ENCODE peak calls at places on chromosome 4, in ten cellular contexts. V, O, X, I, H, L, K, N, P and A are unnamed samples.

GRCh38 chr4:163941221-163941865 is 446.9 kb downstream of the TMA16 start:
- DNase-seq in V (no peak), O (no peak), X (no peak), I (no peak), H (peak; percentile 28), L (peak; percentile 34), K (no peak), N (peak; percentile 8), P (peak; percentile 84), A (no peak)

GRCh38 chr4:139558235-139559094 is 2.4 kb upstream of the SETD7 start:
- DNase-seq in V (no peak), O (no peak), X (no peak), I (no peak), H (no peak), L (no peak), K (no peak), N (no peak), P (no peak), A (no peak)

GRCh38 chr4:168218663-168219062 is 99.9 kb downstream of the DDX60 start:
- DNase-seq in V (no peak), O (no peak), X (no peak), I (no peak), H (peak; percentile 75), L (peak; percentile 60), K (peak; percentile 76), N (peak; percentile 95), P (peak; percentile 91), A (no peak)

GRCh38 chr4:8606966-8607365 is 14.4 kb downstream of the CPZ start:
- DNase-seq in V (no peak), O (no peak), X (no peak), I (no peak), H (no peak), L (no peak), K (no peak), N (no peak), P (no peak), A (no peak)

GRCh38 chr4:123110147-123110546 is 187.8 kb upstream of the NUDT6 start:
- DNase-seq in V (no peak), O (no peak), X (no peak), I (no peak), H (no peak), L (no peak), K (peak; percentile 51), N (no peak), P (no peak), A (no peak)

GRCh38 chr4:6250235-6250983 is 19.2 kb upstream of the WFS1 start:
- DNase-seq in V (peak; percentile 67), O (peak; percentile 43), X (no peak), I (no peak), H (peak; percentile 57), L (peak; percentile 65), K (peak; percentile 80), N (peak; percentile 24), P (peak; percentile 67), A (no peak)

GRCh38 chr4:6470502-6471302 is 1.7 kb downstream of the PPP2R2C start:
- DNase-seq in V (peak; percentile 33), O (peak; percentile 51), X (no peak), I (peak; percentile 82), H (peak; percentile 30), L (peak; percentile 4), K (peak; percentile 30), N (peak; percentile 20), P (peak; percentile 12), A (no peak)

GRCh38 chr4:158170691-158171455 is 2.0 kb downstream of the GASK1B start:
- DNase-seq in V (peak; percentile 84), O (peak; percentile 83), X (no peak), I (peak; percentile 90), H (peak; percentile 93), L (no peak), K (peak; percentile 53), N (no peak), P (peak; percentile 91), A (peak; percentile 11)

GRCh38 chr4:184427687-184428086 is 46.7 kb downstream of the IRF2 start:
- DNase-seq in V (no peak), O (no peak), X (no peak), I (no peak), H (no peak), L (no peak), K (no peak), N (no peak), P (no peak), A (no peak)

GRCh38 chr4:52833941-52834525 is 28.1 kb upstream of the RASL11B start:
- DNase-seq in V (no peak), O (no peak), X (no peak), I (no peak), H (peak; percentile 90), L (no peak), K (peak; percentile 27), N (peak; percentile 61), P (peak; percentile 90), A (no peak)

GRCh38 chr4:153714247-153714646 is 30.2 kb downstream of the TLR2 start:
- DNase-seq in V (no peak), O (no peak), X (no peak), I (no peak), H (no peak), L (no peak), K (no peak), N (peak; percentile 5), P (no peak), A (no peak)

GRCh38 chr4:1232661-1233621 is 16.0 kb downstream of the CTBP1 start:
- DNase-seq in V (no peak), O (no peak), X (no peak), I (no peak), H (no peak), L (peak; percentile 71), K (peak; percentile 89), N (peak; percentile 25), P (no peak), A (no peak)

GRCh38 chr4:133152801-133153526 is 3.9 kb downstream of the PCDH10 start:
- DNase-seq in V (no peak), O (no peak), X (no peak), I (no peak), H (no peak), L (peak; percentile 53), K (peak; percentile 14), N (peak; percentile 39), P (no peak), A (no peak)

GRCh38 chr4:133156096-133156495 is 7.0 kb downstream of the PCDH10 start:
- DNase-seq in V (no peak), O (no peak), X (no peak), I (no peak), H (no peak), L (peak; percentile 57), K (no peak), N (peak; percentile 76), P (no peak), A (no peak)

GRCh38 chr4:133156556-133156955 is 7.5 kb downstream of the PCDH10 start:
- DNase-seq in V (no peak), O (no peak), X (no peak), I (no peak), H (no peak), L (no peak), K (no peak), N (no peak), P (no peak), A (no peak)

GRCh38 chr4:133152330-133152791 is 3.3 kb downstream of the PCDH10 start:
- DNase-seq in V (no peak), O (no peak), X (no peak), I (peak; percentile 68), H (no peak), L (peak; percentile 37), K (peak; percentile 27), N (peak; percentile 43), P (no peak), A (no peak)

GRCh38 chr4:133154725-133155124 is 5.6 kb downstream of the PCDH10 start:
- DNase-seq in V (no peak), O (no peak), X (no peak), I (no peak), H (no peak), L (peak; percentile 72), K (peak; percentile 79), N (peak; percentile 53), P (peak; percentile 10), A (no peak)
- TF ChIP-seq CTCF in V (peak; percentile 11), O (peak; percentile 47), X (no peak), I (no peak), H (peak; percentile 68), L (peak; percentile 80), K (peak; percentile 85), N (peak; percentile 82), P (peak; percentile 51), A (peak; percentile 34)

GRCh38 chr4:81919810-81920209 is 448.1 kb upstream of the RASGEF1B start:
- DNase-seq in V (no peak), O (no peak), X (no peak), I (no peak), H (no peak), L (no peak), K (no peak), N (no peak), P (no peak), A (no peak)
- TF ChIP-seq CTCF in V (no peak), O (no peak), X (no peak), I (no peak), H (no peak), L (no peak), K (no peak), N (no peak), P (no peak), A (peak; percentile 30)

DNA sequence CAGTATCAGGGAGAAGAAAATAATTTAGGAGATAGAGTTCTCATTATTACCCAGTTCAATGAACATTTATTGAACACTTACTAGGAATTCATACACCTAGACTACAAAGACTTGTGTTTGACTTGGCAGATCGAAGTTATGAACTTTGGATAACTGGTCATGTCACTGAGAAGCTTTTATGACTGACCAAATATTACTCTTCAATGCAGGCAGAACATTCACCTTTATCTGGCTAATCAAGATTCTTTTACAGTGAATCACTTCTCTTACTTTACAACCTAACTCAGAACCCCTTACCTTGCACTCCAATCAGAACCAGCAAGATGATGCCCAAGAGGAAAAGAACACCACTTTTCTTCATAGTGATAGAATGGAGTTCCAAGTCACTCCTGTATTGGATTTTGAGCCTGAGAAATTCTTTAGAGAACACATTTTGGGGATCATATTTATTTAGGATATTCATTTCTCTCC is at the start of gene CXCL9:
- DNase-seq in V (no peak), O (no peak), X (no peak), I (no peak), H (peak; percentile 69), L (no peak), K (no peak), N (no peak), P (peak; percentile 87), A (no peak)
- TF ChIP-seq CTCF in V (no peak), O (no peak), X (no peak), I (no peak), H (no peak), L (no peak), K (no peak), N (no peak), P (no peak), A (no peak)

DNA sequence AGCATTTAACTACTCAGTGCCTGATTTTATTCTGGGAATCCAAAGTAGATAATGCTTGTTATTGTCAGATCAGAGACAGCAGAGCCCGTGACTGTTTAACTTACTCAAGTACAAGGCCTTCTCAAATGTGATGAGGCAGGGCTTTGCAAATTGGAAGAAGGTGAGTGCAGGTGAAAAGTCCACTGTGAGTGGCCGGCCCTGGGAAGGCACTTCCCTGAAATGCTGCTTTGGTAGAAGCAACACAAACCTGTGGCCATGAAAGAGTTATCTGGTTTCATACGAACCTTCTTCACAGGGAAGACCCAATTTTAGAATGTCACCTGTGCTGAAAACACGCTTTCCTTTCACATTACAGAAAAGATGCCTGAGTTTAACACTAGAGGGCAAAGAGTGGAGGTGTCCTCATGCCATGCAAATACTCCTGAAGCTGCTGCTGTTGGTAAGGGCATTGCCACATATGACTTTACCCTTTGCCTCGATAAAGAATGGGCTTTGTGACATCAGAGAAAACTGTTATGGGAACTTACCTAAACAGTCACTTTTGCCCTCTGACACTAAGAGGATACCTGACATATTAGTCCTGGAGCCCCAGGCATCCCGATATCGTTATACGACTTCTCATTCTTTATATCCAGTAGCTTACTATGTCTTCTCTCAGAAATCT is 8.0 kb downstream of the PPARGC1A start:
- DNase-seq in V (no peak), O (no peak), X (no peak), I (no peak), H (no peak), L (no peak), K (no peak), N (no peak), P (no peak), A (no peak)
- TF ChIP-seq CTCF in V (no peak), O (no peak), X (no peak), I (no peak), H (no peak), L (no peak), K (no peak), N (no peak), P (peak; percentile 18), A (no peak)